ENCODE peak calls at places on chromosomes 16 and 17, in four cellular contexts. L, P, M and K are unnamed samples. For H3K36me3, the result is how much of the 10 kb centered on the place peaks cover.

GRCh38 chr17:5788266-5788900 is 204.1 kb upstream of the NLRP1 start:
- DNase-seq in L (no peak), P (no peak), M (no peak), K (no peak)

GRCh38 chr17:49597928-49598655 is 22.4 kb downstream of the NXPH3 start:
- DNase-seq in L (no peak), P (no peak), M (no peak), K (no peak)

GRCh38 chr17:60311936-60312335 is 80.0 kb downstream of the USP32 start:
- DNase-seq in L (no peak), P (no peak), M (no peak), K (no peak)

GRCh38 chr17:37650419-37651003 is 7.3 kb upstream of the DDX52 start:
- DNase-seq in L (no peak), P (peak), M (no peak), K (no peak)

GRCh38 chr16:83045790-83046189 is 419.0 kb downstream of the CDH13 start:
- DNase-seq in L (no peak), P (no peak), M (no peak), K (no peak)

GRCh38 chr16:23955088-23955487 is 119.3 kb downstream of the PRKCB start:
- DNase-seq in L (no peak), P (no peak), M (no peak), K (no peak)

GRCh38 chr16:84360170-84360569 is 8.2 kb upstream of the ATP2C2 start:
- DNase-seq in L (no peak), P (no peak), M (no peak), K (no peak)

GRCh38 chr16:20647736-20648135 is 49.7 kb downstream of the ACSM1 start:
- DNase-seq in L (no peak), P (no peak), M (no peak), K (no peak)

GRCh38 chr17:18217412-18218015 is 7.9 kb upstream of the LLGL1 start:
- DNase-seq in L (peak), P (peak), M (peak), K (peak)

GRCh38 chr16:29226782-29227181 is 179.7 kb downstream of the NPIPB11 start:
- DNase-seq in L (no peak), P (no peak), M (no peak), K (no peak)

GRCh38 chr16:15607700-15608396 is 35.1 kb downstream of the MARF1 start:
- DNase-seq in L (peak), P (peak), M (peak), K (no peak)

GRCh38 chr16:57137566-57138273 is 45.3 kb downstream of the CPNE2 start:
- DNase-seq in L (no peak), P (no peak), M (peak), K (peak)

GRCh38 chr16:11333696-11334095 is 11.6 kb upstream of the RMI2 start:
- DNase-seq in L (no peak), P (no peak), M (no peak), K (no peak)

GRCh38 chr17:57107498-57108101 is 22.6 kb downstream of the AKAP1 start:
- DNase-seq in L (no peak), P (no peak), M (no peak), K (no peak)

GRCh38 chr17:61750656-61751055 is 112.7 kb downstream of the BRIP1 start:
- DNase-seq in L (no peak), P (no peak), M (no peak), K (no peak)

GRCh38 chr16:74738134-74738541 is 36.5 kb downstream of the FA2H start:
- DNase-seq in L (no peak), P (no peak), M (no peak), K (no peak)

GRCh38 chr17:4998027-4998665 is 396 bp downstream of the KIF1C start:
- DNase-seq in L (peak), P (peak), M (peak), K (peak)

GRCh38 chr17:74987909-74988711 is 678 bp downstream of the CDR2L start:
- DNase-seq in L (peak), P (peak), M (peak), K (peak)

GRCh38 chr16:74497761-74498160 is 76.5 kb upstream of the CLEC18B start:
- DNase-seq in L (no peak), P (no peak), M (no peak), K (no peak)

GRCh38 chr17:78324391-78325075 is 35.3 kb downstream of the SOCS3 start:
- DNase-seq in L (peak), P (peak), M (no peak), K (no peak)

GRCh38 chr16:69741951-69742904 is 12.5 kb downstream of the NOB1 start:
- DNase-seq in L (peak), P (peak), M (peak), K (peak)

GRCh38 chr17:55053855-55054254 is 85.3 kb downstream of the STXBP4 start:
- DNase-seq in L (no peak), P (no peak), M (no peak), K (no peak)

GRCh38 chr17:54883939-54884338 is 16.7 kb upstream of the TOM1L1 start:
- DNase-seq in L (no peak), P (no peak), M (no peak), K (no peak)

GRCh38 chr16:1642148-1642547 is 30.0 kb downstream of the CRAMP1 start:
- DNase-seq in L (no peak), P (no peak), M (no peak), K (no peak)

GRCh38 chr16:3021449-3022207 is 1.5 kb downstream of the TNFRSF12A start:
- DNase-seq in L (peak), P (peak), M (no peak), K (peak)

GRCh38 chr17:59001158-59001814 is 105.4 kb downstream of the TRIM37 start:
- DNase-seq in L (peak), P (peak), M (peak), K (no peak)

GRCh38 chr16:65845466-65846209 is 520.9 kb upstream of the CDH5 start:
- DNase-seq in L (no peak), P (no peak), M (no peak), K (no peak)

GRCh38 chr17:49997256-49997735 is 2.3 kb upstream of the DLX3 start:
- DNase-seq in L (no peak), P (no peak), M (no peak), K (no peak)

GRCh38 chr16:87735270-87736002 is 30.4 kb downstream of the KLHDC4 start:
- DNase-seq in L (no peak), P (no peak), M (no peak), K (no peak)

GRCh38 chr17:64042700-64043485 is 22.5 kb upstream of the ICAM2 start:
- DNase-seq in L (no peak), P (peak), M (no peak), K (no peak)

GRCh38 chr17:64045176-64045575 is 24.7 kb upstream of the ICAM2 start:
- DNase-seq in L (no peak), P (no peak), M (no peak), K (no peak)

GRCh38 chr17:64039106-64039400 is 18.6 kb upstream of the ICAM2 start:
- DNase-seq in L (no peak), P (no peak), M (no peak), K (no peak)

GRCh38 chr17:64040201-64040600 is 19.8 kb upstream of the ICAM2 start:
- DNase-seq in L (no peak), P (no peak), M (no peak), K (peak)

DNA sequence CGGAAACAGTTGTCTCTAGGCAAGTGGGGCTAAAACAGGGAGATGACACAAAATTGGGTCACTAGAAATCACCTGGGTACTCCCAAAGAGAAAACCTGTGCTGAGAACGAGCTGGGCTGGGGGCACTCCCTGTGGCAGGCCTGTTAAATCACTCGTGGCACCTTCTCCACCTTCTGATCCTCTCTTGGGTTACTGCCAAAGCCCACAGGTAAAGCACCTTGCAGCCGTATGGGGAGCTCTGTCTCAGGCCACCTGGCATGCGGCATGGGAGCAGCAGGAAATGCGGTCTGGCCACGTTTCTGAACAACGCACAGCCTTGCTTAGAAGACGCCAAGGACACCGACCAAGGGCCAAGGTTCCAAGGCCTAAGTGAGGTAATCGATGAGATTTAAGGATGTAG is 21.5 kb upstream of the ICAM2 start:
- DNase-seq in L (no peak), P (no peak), M (no peak), K (no peak)
- H3K36me3 ChIP-seq in L (under half), P (under half), M (under half), K (under half)

GRCh38 chr17:73657473-73658116 is 13.3 kb upstream of the SDK2 start:
- DNase-seq in L (no peak), P (peak), M (no peak), K (no peak)
- TF ChIP-seq CTCF in L (peak), P (no peak), M (no peak), K (no peak)

GRCh38 chr17:31595666-31596381 is 204.3 kb downstream of the RAB11FIP4 start:
- DNase-seq in L (no peak), P (no peak), M (peak), K (no peak)

GRCh38 chr17:31595076-31595475 is 203.6 kb downstream of the RAB11FIP4 start:
- DNase-seq in L (no peak), P (no peak), M (peak), K (no peak)

GRCh38 chr17:31598388-31598760 is 206.9 kb downstream of the RAB11FIP4 start:
- DNase-seq in L (no peak), P (no peak), M (no peak), K (no peak)

GRCh38 chr17:31597646-31598387 is 206.3 kb downstream of the RAB11FIP4 start:
- DNase-seq in L (no peak), P (no peak), M (peak), K (no peak)

GRCh38 chr17:31596382-31597323 is 205.2 kb downstream of the RAB11FIP4 start:
- DNase-seq in L (peak), P (peak), M (peak), K (peak)
- TF ChIP-seq POLR2A in L (no peak), P (no peak), M (no peak), K (no peak)

DNA sequence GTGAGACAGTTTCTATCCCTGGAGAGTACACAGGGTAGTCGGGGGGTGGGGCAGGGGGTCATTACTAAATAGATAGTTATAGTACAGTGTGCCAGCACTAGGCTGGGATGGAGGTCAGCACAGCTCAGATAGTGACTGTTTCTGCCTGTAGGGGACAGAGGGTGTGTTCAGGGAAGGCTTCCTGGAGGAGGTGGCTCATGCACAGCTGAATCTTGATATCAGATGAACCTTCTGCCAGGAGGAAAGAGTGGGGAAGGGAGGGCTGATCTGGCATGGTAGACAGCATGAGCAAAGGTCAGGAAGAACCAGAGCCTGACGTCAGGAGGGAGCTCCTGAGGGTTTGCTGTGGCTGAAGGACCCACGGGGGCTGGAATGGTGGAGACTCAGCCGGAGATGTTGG is 56.6 kb downstream of the OR1D5 start:
- DNase-seq in L (no peak), P (no peak), M (peak), K (no peak)
- H3K36me3 ChIP-seq in L (under half), P (under half), M (under half), K (under half)

GRCh38 chr16:85731179-85731578 is 19.7 kb downstream of the C16orf74 start:
- DNase-seq in L (no peak), P (no peak), M (no peak), K (no peak)

GRCh38 chr16:85729907-85730465 is 20.9 kb downstream of the C16orf74 start:
- DNase-seq in L (no peak), P (no peak), M (no peak), K (no peak)

GRCh38 chr16:85729452-85729851 is 21.4 kb downstream of the C16orf74 start:
- DNase-seq in L (no peak), P (no peak), M (no peak), K (no peak)

GRCh38 chr16:85724936-85725335 is 26.0 kb downstream of the C16orf74 start:
- DNase-seq in L (no peak), P (no peak), M (no peak), K (no peak)

DNA sequence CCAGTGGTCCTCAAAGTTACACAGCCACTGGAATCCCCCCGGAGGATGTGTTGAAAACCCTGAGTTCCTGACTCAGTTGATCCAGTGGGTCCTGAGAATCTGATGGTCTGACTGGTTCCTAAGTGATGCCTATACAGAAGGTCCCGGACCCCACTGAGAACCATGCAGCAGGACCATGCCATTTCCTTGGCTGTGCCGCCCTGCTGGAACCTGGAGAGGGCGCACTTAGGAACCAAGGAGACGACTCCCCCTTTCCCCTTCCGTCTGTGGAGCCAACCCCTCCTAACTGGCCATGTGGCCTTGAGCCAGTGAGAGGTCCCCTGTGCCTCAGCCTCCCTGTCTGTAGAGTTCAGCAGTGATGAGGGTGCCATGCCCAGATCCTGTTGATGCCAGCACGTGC is 22.0 kb downstream of the C16orf74 start:
- DNase-seq in L (no peak), P (no peak), M (no peak), K (no peak)
- TF ChIP-seq CTCF in L (no peak), P (no peak), M (no peak), K (no peak)

GRCh38 chr17:81527591-81528383 is at the start of gene FSCN2:
- DNase-seq in L (no peak), P (no peak), M (no peak), K (no peak)

GRCh38 chr17:81529437-81529803 is 1.2 kb downstream of the FSCN2 start:
- DNase-seq in L (no peak), P (no peak), M (no peak), K (no peak)

GRCh38 chr17:81528384-81528650 is 140 bp downstream of the FSCN2 start:
- DNase-seq in L (no peak), P (no peak), M (no peak), K (no peak)

GRCh38 chr17:81526662-81527571 is 1.3 kb upstream of the FSCN2 start:
- DNase-seq in L (no peak), P (no peak), M (no peak), K (no peak)

GRCh38 chr17:81528651-81529436 is 667 bp downstream of the FSCN2 start:
- DNase-seq in L (no peak), P (no peak), M (no peak), K (no peak)
- TF ChIP-seq POLR2A in L (no peak), P (no peak), M (no peak), K (no peak)

GRCh38 chr17:33980193-33980592 is 274.9 kb upstream of the CCL2 start:
- DNase-seq in L (no peak), P (no peak), M (no peak), K (no peak)

GRCh38 chr17:33976816-33977215 is 278.3 kb upstream of the CCL2 start:
- DNase-seq in L (no peak), P (no peak), M (no peak), K (no peak)

GRCh38 chr17:33974276-33974675 is 280.8 kb upstream of the CCL2 start:
- DNase-seq in L (no peak), P (no peak), M (no peak), K (no peak)

GRCh38 chr17:33978889-33979288 is 276.2 kb upstream of the CCL2 start:
- DNase-seq in L (no peak), P (no peak), M (no peak), K (no peak)

GRCh38 chr17:33977729-33978514 is 277.2 kb upstream of the CCL2 start:
- DNase-seq in L (no peak), P (no peak), M (no peak), K (no peak)
- H3K36me3 ChIP-seq in L (under half), P (under half), M (under half), K (under half)

GRCh38 chr16:62254847-62255246 is 218.6 kb upstream of the CDH8 start:
- DNase-seq in L (no peak), P (no peak), M (no peak), K (no peak)

GRCh38 chr16:62253926-62254325 is 217.7 kb upstream of the CDH8 start:
- DNase-seq in L (no peak), P (no peak), M (no peak), K (peak)

GRCh38 chr16:62261760-62262159 is 225.5 kb upstream of the CDH8 start:
- DNase-seq in L (no peak), P (no peak), M (no peak), K (no peak)

DNA sequence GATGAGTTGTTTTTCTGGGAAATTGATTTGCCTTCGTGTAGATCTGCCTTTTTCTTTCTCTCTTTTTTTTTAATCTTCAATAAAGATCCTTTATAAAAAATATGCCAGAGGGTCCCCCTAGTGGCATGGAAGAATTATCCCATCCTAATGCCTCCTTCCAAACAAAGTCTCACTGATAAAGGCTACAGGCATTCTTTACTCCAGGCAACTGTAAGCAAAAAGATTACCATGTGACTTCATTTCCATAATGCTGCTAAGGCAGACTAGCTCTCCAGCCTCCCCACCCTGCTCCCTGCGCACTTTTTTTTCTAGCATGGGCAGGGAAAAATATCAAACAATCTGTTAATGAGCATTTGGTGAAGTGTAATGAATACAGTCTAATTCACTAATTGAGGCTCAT is 220.2 kb upstream of the CDH8 start:
- DNase-seq in L (no peak), P (no peak), M (no peak), K (no peak)
- TF ChIP-seq CTCF in L (no peak), P (no peak), M (no peak), K (no peak)